ENCODE peak calls at places on chromosome 14, in six cellular contexts. One of them, this sample, is unnamed.

GRCh38 chr14:99995700-99996356 is 69.4 kb upstream of the EVL start:
- DNase-seq in ovary: peak; percentile 36
- DNase-seq in tibial nerve: peak; percentile 83
- DNase-seq in iPS DF 6.9: peak; percentile 45
- DNase-seq in ascending aorta: peak; percentile 71
- DNase-seq in CD8-positive, alpha-beta T cell: peak; percentile 74
- DNase-seq in this sample: peak; percentile 67

GRCh38 chr14:68278568-68279436 is 459.2 kb downstream of the RAD51B start:
- DNase-seq in CD8-positive, alpha-beta T cell: no peak
- DNase-seq in ovary: no peak
- DNase-seq in iPS DF 6.9: no peak
- DNase-seq in tibial nerve: no peak
- DNase-seq in ascending aorta: no peak
- DNase-seq in this sample: no peak

GRCh38 chr14:80275208-80275850 is 64.0 kb upstream of the DIO2 start:
- DNase-seq in tibial nerve: no peak
- DNase-seq in iPS DF 6.9: no peak
- DNase-seq in CD8-positive, alpha-beta T cell: no peak
- DNase-seq in ascending aorta: no peak
- DNase-seq in ovary: no peak
- DNase-seq in this sample: no peak

GRCh38 chr14:79177106-79177505 is 1006.9 kb downstream of the NRXN3 start:
- DNase-seq in CD8-positive, alpha-beta T cell: no peak
- DNase-seq in ascending aorta: no peak
- DNase-seq in tibial nerve: no peak
- DNase-seq in iPS DF 6.9: no peak
- DNase-seq in ovary: no peak
- DNase-seq in this sample: no peak

GRCh38 chr14:48726080-48726642 is 860.0 kb downstream of the RPS29 start:
- DNase-seq in CD8-positive, alpha-beta T cell: no peak
- DNase-seq in ovary: no peak
- DNase-seq in iPS DF 6.9: no peak
- DNase-seq in tibial nerve: no peak
- DNase-seq in ascending aorta: no peak
- DNase-seq in this sample: no peak

GRCh38 chr14:35858521-35859209 is 32.5 kb downstream of the BRMS1L start:
- DNase-seq in iPS DF 6.9: no peak
- DNase-seq in tibial nerve: no peak
- DNase-seq in ovary: no peak
- DNase-seq in CD8-positive, alpha-beta T cell: no peak
- DNase-seq in ascending aorta: no peak
- DNase-seq in this sample: no peak

GRCh38 chr14:54640480-54640879 is 73.6 kb downstream of the SAMD4A start:
- DNase-seq in ascending aorta: no peak
- DNase-seq in CD8-positive, alpha-beta T cell: no peak
- DNase-seq in ovary: no peak
- DNase-seq in tibial nerve: no peak
- DNase-seq in iPS DF 6.9: no peak
- DNase-seq in this sample: no peak

GRCh38 chr14:97218713-97219355 is 421.7 kb downstream of the VRK1 start:
- DNase-seq in CD8-positive, alpha-beta T cell: peak; percentile 70
- DNase-seq in iPS DF 6.9: no peak
- DNase-seq in ovary: no peak
- DNase-seq in tibial nerve: no peak
- DNase-seq in ascending aorta: no peak
- DNase-seq in this sample: no peak

GRCh38 chr14:76829016-76829365 is 2.8 kb downstream of the LRRC74A start:
- DNase-seq in ovary: no peak
- DNase-seq in tibial nerve: peak; percentile 34
- DNase-seq in ascending aorta: no peak
- DNase-seq in iPS DF 6.9: no peak
- DNase-seq in CD8-positive, alpha-beta T cell: no peak
- DNase-seq in this sample: no peak

GRCh38 chr14:94050231-94050880 is 24.2 kb downstream of the OTUB2 start:
- DNase-seq in CD8-positive, alpha-beta T cell: peak; percentile 35
- DNase-seq in ascending aorta: peak; percentile 52
- DNase-seq in iPS DF 6.9: no peak
- DNase-seq in tibial nerve: no peak
- DNase-seq in ovary: no peak
- DNase-seq in this sample: no peak

GRCh38 chr14:69716483-69717187 is 50.3 kb upstream of the SRSF5 start:
- DNase-seq in ovary: no peak
- DNase-seq in iPS DF 6.9: no peak
- DNase-seq in CD8-positive, alpha-beta T cell: no peak
- DNase-seq in ascending aorta: peak; percentile 79
- DNase-seq in tibial nerve: no peak
- DNase-seq in this sample: no peak

GRCh38 chr14:71209888-71210287 is 302.6 kb downstream of the PCNX1 start:
- DNase-seq in CD8-positive, alpha-beta T cell: no peak
- DNase-seq in ascending aorta: no peak
- DNase-seq in iPS DF 6.9: no peak
- DNase-seq in tibial nerve: no peak
- DNase-seq in ovary: no peak
- DNase-seq in this sample: no peak

GRCh38 chr14:24427537-24428508 is 1.6 kb downstream of the CBLN3 start:
- DNase-seq in iPS DF 6.9: no peak
- DNase-seq in ascending aorta: peak; percentile 65
- DNase-seq in tibial nerve: no peak
- DNase-seq in ovary: peak; percentile 38
- DNase-seq in CD8-positive, alpha-beta T cell: no peak
- DNase-seq in this sample: no peak

GRCh38 chr14:96167224-96168148 is 37.2 kb upstream of the BDKRB2 start:
- DNase-seq in ovary: no peak
- DNase-seq in iPS DF 6.9: no peak
- DNase-seq in ascending aorta: no peak
- DNase-seq in tibial nerve: no peak
- DNase-seq in CD8-positive, alpha-beta T cell: peak; percentile 36
- DNase-seq in this sample: no peak

GRCh38 chr14:74954232-74954946 is 1.0 kb downstream of the PGF start:
- DNase-seq in ascending aorta: no peak
- DNase-seq in tibial nerve: no peak
- DNase-seq in iPS DF 6.9: no peak
- DNase-seq in CD8-positive, alpha-beta T cell: no peak
- DNase-seq in ovary: no peak
- DNase-seq in this sample: no peak

GRCh38 chr14:70641548-70642312 is at the start of gene TTC9:
- DNase-seq in CD8-positive, alpha-beta T cell: no peak
- DNase-seq in ascending aorta: no peak
- DNase-seq in tibial nerve: no peak
- DNase-seq in iPS DF 6.9: no peak
- DNase-seq in ovary: no peak
- DNase-seq in this sample: no peak

GRCh38 chr14:101464310-101464983 is 96.8 kb upstream of the DIO3 start:
- DNase-seq in CD8-positive, alpha-beta T cell: peak; percentile 40
- DNase-seq in ovary: no peak
- DNase-seq in ascending aorta: peak; percentile 40
- DNase-seq in tibial nerve: no peak
- DNase-seq in iPS DF 6.9: no peak
- DNase-seq in this sample: no peak

GRCh38 chr14:99627510-99628381 is 17.2 kb upstream of the HHIPL1 start:
- DNase-seq in tibial nerve: no peak
- DNase-seq in CD8-positive, alpha-beta T cell: no peak
- DNase-seq in ovary: no peak
- DNase-seq in ascending aorta: no peak
- DNase-seq in iPS DF 6.9: no peak
- DNase-seq in this sample: no peak

GRCh38 chr14:70188608-70189540 is at the start of gene SLC8A3:
- DNase-seq in CD8-positive, alpha-beta T cell: no peak
- DNase-seq in ascending aorta: no peak
- DNase-seq in iPS DF 6.9: no peak
- DNase-seq in ovary: no peak
- DNase-seq in tibial nerve: no peak
- DNase-seq in this sample: no peak

DNA sequence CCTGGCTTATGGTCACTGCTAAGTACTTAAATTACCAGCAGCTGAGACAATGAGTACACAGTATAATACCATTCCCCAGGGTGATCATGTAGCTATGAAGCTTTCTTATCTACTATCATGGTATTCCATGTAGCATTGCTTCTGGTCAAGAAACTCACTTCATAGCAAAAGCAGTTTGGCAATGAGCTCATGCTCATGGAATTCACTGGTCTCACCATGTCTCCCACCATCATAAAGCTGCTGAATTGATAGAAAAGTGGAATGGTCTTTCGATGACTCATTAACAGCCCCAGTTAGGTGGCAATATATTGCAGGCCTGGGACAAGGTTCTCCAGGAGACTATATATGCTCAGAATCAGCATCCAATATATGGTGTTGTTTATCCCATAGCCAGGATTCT is 553.7 kb downstream of the FOXG1 start:
- DNase-seq in ovary: no peak
- DNase-seq in tibial nerve: no peak
- DNase-seq in CD8-positive, alpha-beta T cell: no peak
- DNase-seq in ascending aorta: no peak
- DNase-seq in iPS DF 6.9: no peak
- DNase-seq in this sample: no peak
- H3K27ac ChIP-seq in ovary: no peak overlapping the region
- H3K27ac ChIP-seq in tibial nerve: no peak overlapping the region
- H3K27ac ChIP-seq in CD8-positive, alpha-beta T cell: no peak overlapping the region
- H3K27ac ChIP-seq in ascending aorta: no peak overlapping the region
- H3K27ac ChIP-seq in iPS DF 6.9: no peak overlapping the region
- H3K27ac ChIP-seq in this sample: no peak overlapping the region

GRCh38 chr14:92974541-92975345 is 51.8 kb downstream of the CHGA start:
- DNase-seq in tibial nerve: no peak
- DNase-seq in CD8-positive, alpha-beta T cell: no peak
- DNase-seq in iPS DF 6.9: no peak
- DNase-seq in ascending aorta: no peak
- DNase-seq in ovary: no peak
- DNase-seq in this sample: no peak
- H3K27ac ChIP-seq in tibial nerve: peak overlapping the region; percentile 27
- H3K27ac ChIP-seq in CD8-positive, alpha-beta T cell: no peak overlapping the region
- H3K27ac ChIP-seq in iPS DF 6.9: no peak overlapping the region
- H3K27ac ChIP-seq in ascending aorta: no peak overlapping the region
- H3K27ac ChIP-seq in ovary: no peak overlapping the region
- H3K27ac ChIP-seq in this sample: peak overlapping the region; percentile 93

GRCh38 chr14:20190596-20190995 is at the start of gene OR11G2:
- DNase-seq in CD8-positive, alpha-beta T cell: no peak
- DNase-seq in iPS DF 6.9: no peak
- DNase-seq in ascending aorta: no peak
- DNase-seq in tibial nerve: no peak
- DNase-seq in ovary: no peak
- DNase-seq in this sample: no peak
- H3K27ac ChIP-seq in CD8-positive, alpha-beta T cell: no peak within 1 kb of the TSS
- H3K27ac ChIP-seq in iPS DF 6.9: no peak within 1 kb of the TSS
- H3K27ac ChIP-seq in ascending aorta: no peak within 1 kb of the TSS
- H3K27ac ChIP-seq in tibial nerve: no peak within 1 kb of the TSS
- H3K27ac ChIP-seq in ovary: no peak within 1 kb of the TSS
- H3K27ac ChIP-seq in this sample: no peak within 1 kb of the TSS

GRCh38 chr14:91356218-91356763 is 61.3 kb downstream of the CCDC88C start:
- DNase-seq in iPS DF 6.9: no peak
- DNase-seq in tibial nerve: no peak
- DNase-seq in ascending aorta: no peak
- DNase-seq in ovary: no peak
- DNase-seq in CD8-positive, alpha-beta T cell: no peak
- DNase-seq in this sample: no peak

GRCh38 chr14:91352696-91353692 is 64.6 kb downstream of the CCDC88C start:
- DNase-seq in tibial nerve: no peak
- DNase-seq in ovary: no peak
- DNase-seq in CD8-positive, alpha-beta T cell: no peak
- DNase-seq in ascending aorta: no peak
- DNase-seq in iPS DF 6.9: no peak
- DNase-seq in this sample: no peak

GRCh38 chr14:91354221-91354916 is 63.3 kb downstream of the CCDC88C start:
- DNase-seq in iPS DF 6.9: no peak
- DNase-seq in ovary: no peak
- DNase-seq in CD8-positive, alpha-beta T cell: no peak
- DNase-seq in ascending aorta: no peak
- DNase-seq in tibial nerve: no peak
- DNase-seq in this sample: no peak

GRCh38 chr14:91357272-91357671 is 60.3 kb downstream of the CCDC88C start:
- DNase-seq in CD8-positive, alpha-beta T cell: no peak
- DNase-seq in tibial nerve: no peak
- DNase-seq in ascending aorta: no peak
- DNase-seq in iPS DF 6.9: no peak
- DNase-seq in ovary: no peak
- DNase-seq in this sample: no peak

GRCh38 chr14:91354979-91355685 is 62.5 kb downstream of the CCDC88C start:
- DNase-seq in iPS DF 6.9: peak; percentile 55
- DNase-seq in tibial nerve: no peak
- DNase-seq in ascending aorta: no peak
- DNase-seq in CD8-positive, alpha-beta T cell: peak; percentile 71
- DNase-seq in ovary: no peak
- DNase-seq in this sample: no peak
- H3K27ac ChIP-seq in iPS DF 6.9: no peak overlapping the region
- H3K27ac ChIP-seq in tibial nerve: no peak overlapping the region
- H3K27ac ChIP-seq in ascending aorta: no peak overlapping the region
- H3K27ac ChIP-seq in CD8-positive, alpha-beta T cell: peak overlapping the region; percentile 11
- H3K27ac ChIP-seq in ovary: no peak overlapping the region
- H3K27ac ChIP-seq in this sample: no peak overlapping the region

GRCh38 chr14:44759263-44759662 is 202.5 kb downstream of the KLHL28 start:
- DNase-seq in tibial nerve: no peak
- DNase-seq in CD8-positive, alpha-beta T cell: no peak
- DNase-seq in ascending aorta: no peak
- DNase-seq in iPS DF 6.9: no peak
- DNase-seq in ovary: no peak
- DNase-seq in this sample: no peak
- H3K27ac ChIP-seq in tibial nerve: no peak overlapping the region
- H3K27ac ChIP-seq in CD8-positive, alpha-beta T cell: no peak overlapping the region
- H3K27ac ChIP-seq in ascending aorta: no peak overlapping the region
- H3K27ac ChIP-seq in iPS DF 6.9: no peak overlapping the region
- H3K27ac ChIP-seq in ovary: no peak overlapping the region
- H3K27ac ChIP-seq in this sample: no peak overlapping the region

GRCh38 chr14:89399594-89400068 is 17.4 kb downstream of the FOXN3 start:
- DNase-seq in ovary: no peak
- DNase-seq in tibial nerve: no peak
- DNase-seq in iPS DF 6.9: no peak
- DNase-seq in ascending aorta: no peak
- DNase-seq in CD8-positive, alpha-beta T cell: no peak
- DNase-seq in this sample: no peak

GRCh38 chr14:89397569-89397968 is 19.5 kb downstream of the FOXN3 start:
- DNase-seq in tibial nerve: no peak
- DNase-seq in ascending aorta: no peak
- DNase-seq in ovary: no peak
- DNase-seq in iPS DF 6.9: no peak
- DNase-seq in CD8-positive, alpha-beta T cell: no peak
- DNase-seq in this sample: no peak

GRCh38 chr14:89401241-89401640 is 15.8 kb downstream of the FOXN3 start:
- DNase-seq in ascending aorta: no peak
- DNase-seq in iPS DF 6.9: no peak
- DNase-seq in ovary: no peak
- DNase-seq in CD8-positive, alpha-beta T cell: no peak
- DNase-seq in tibial nerve: no peak
- DNase-seq in this sample: no peak

GRCh38 chr14:89400529-89400928 is 16.5 kb downstream of the FOXN3 start:
- DNase-seq in tibial nerve: no peak
- DNase-seq in ascending aorta: no peak
- DNase-seq in iPS DF 6.9: no peak
- DNase-seq in ovary: no peak
- DNase-seq in CD8-positive, alpha-beta T cell: no peak
- DNase-seq in this sample: no peak

DNA sequence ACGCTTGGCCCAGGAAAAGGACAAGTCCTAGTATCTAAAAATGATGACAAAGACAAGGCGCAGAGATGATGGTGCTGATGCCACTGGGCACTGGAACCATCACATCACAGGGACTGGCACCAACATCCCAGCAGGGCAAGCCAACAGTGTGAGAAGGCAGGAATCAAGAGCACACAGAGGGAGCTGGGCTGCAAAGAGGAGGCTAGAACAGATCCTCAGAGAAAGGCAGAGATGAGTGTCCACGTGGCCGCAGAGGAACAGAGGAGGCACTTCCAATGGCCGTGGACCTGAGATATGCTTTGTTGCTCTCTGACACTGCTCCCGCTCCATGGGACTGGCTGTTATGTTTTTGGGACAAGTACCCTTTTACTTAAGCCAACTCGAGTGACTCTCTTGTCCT is 17.9 kb downstream of the FOXN3 start:
- DNase-seq in tibial nerve: no peak
- DNase-seq in iPS DF 6.9: no peak
- DNase-seq in ovary: no peak
- DNase-seq in CD8-positive, alpha-beta T cell: no peak
- DNase-seq in ascending aorta: no peak
- DNase-seq in this sample: no peak
- H3K27ac ChIP-seq in tibial nerve: no peak overlapping the region
- H3K27ac ChIP-seq in iPS DF 6.9: no peak overlapping the region
- H3K27ac ChIP-seq in ovary: peak overlapping the region; percentile 36
- H3K27ac ChIP-seq in CD8-positive, alpha-beta T cell: no peak overlapping the region
- H3K27ac ChIP-seq in ascending aorta: no peak overlapping the region
- H3K27ac ChIP-seq in this sample: no peak overlapping the region